ENCODE peak calls at places on chromosomes 6 and 20, in five cellular contexts. S is endodermal cell, X is transverse colon, W is HFF-Myc, R is AG09309. U is an unnamed sample.

GRCh38 chr20:57514273-57514751 is 10.6 kb downstream of the CTCFL start:
- DNase-seq in W (peak; percentile 38), R (peak; percentile 25), X (peak; percentile 79), S (peak; percentile 91), U (peak; percentile 10)

GRCh38 chr6:62283828-62284411 is 2.1 kb downstream of the KHDRBS2 start:
- DNase-seq in R (no peak), X (no peak), W (peak; percentile 0), S (peak; percentile 46), U (no peak)

GRCh38 chr20:57440678-57441509 is 49.7 kb downstream of the RBM38 start:
- DNase-seq in X (peak; percentile 58), R (no peak), S (peak; percentile 71), W (no peak), U (no peak)

GRCh38 chr6:17224056-17224455 is 57.1 kb upstream of the RBM24 start:
- DNase-seq in X (no peak), S (no peak), R (peak; percentile 11), W (no peak), U (no peak)

GRCh38 chr6:5457983-5458683 is 196.8 kb downstream of the FARS2 start:
- DNase-seq in W (no peak), X (peak; percentile 19), R (no peak), S (no peak), U (no peak)

GRCh38 chr6:141252828-141253608 is 879.7 kb upstream of the GJE1 start:
- DNase-seq in W (no peak), R (no peak), S (no peak), X (no peak), U (no peak)

GRCh38 chr6:122800906-122801305 is 11.8 kb downstream of the SMPDL3A start:
- DNase-seq in X (no peak), R (no peak), W (no peak), S (no peak), U (no peak)

GRCh38 chr6:109717971-109718370 is 26.9 kb downstream of the FIG4 start:
- DNase-seq in R (no peak), S (no peak), W (no peak), X (no peak), U (no peak)

GRCh38 chr20:50826121-50826520 is 31.3 kb downstream of the BCAS4 start:
- DNase-seq in X (no peak), W (no peak), S (no peak), R (no peak), U (no peak)

GRCh38 chr20:45515147-45515913 is at the start of gene SPINT3:
- DNase-seq in R (no peak), S (peak; percentile 50), X (no peak), W (no peak), U (no peak)

GRCh38 chr6:27472182-27472616 is 706 bp downstream of the ZNF184 start:
- DNase-seq in R (no peak), X (peak; percentile 77), S (no peak), W (peak; percentile 59), U (no peak)

GRCh38 chr6:138297761-138298298 is 79.5 kb upstream of the PBOV1 start:
- DNase-seq in W (no peak), R (no peak), X (no peak), S (no peak), U (no peak)

GRCh38 chr6:133099573-133099972 is 141.6 kb upstream of the EYA4 start:
- DNase-seq in R (peak; percentile 4), W (peak; percentile 90), S (no peak), X (no peak), U (peak; percentile 69)

GRCh38 chr6:129175066-129175465 is 292.1 kb downstream of the LAMA2 start:
- DNase-seq in X (no peak), R (no peak), S (no peak), W (no peak), U (no peak)

GRCh38 chr20:43799150-43799711 is 72.4 kb upstream of the GTSF1L start:
- DNase-seq in W (no peak), R (no peak), S (no peak), X (no peak), U (no peak)

GRCh38 chr20:63858393-63859165 is 2.7 kb upstream of the ABHD16B start:
- DNase-seq in X (no peak), R (no peak), S (peak; percentile 79), W (no peak), U (no peak)

GRCh38 chr6:44269921-44270525 is at the start of gene TMEM151B:
- DNase-seq in W (no peak), X (no peak), S (peak; percentile 61), R (no peak), U (no peak)

GRCh38 chr6:397604-398003 is 6.1 kb downstream of the IRF4 start:
- DNase-seq in S (no peak), X (no peak), R (no peak), W (no peak), U (no peak)

GRCh38 chr6:153272201-153272980 is 141.3 kb upstream of the RGS17 start:
- DNase-seq in X (no peak), S (no peak), R (no peak), W (no peak), U (no peak)

GRCh38 chr20:7015257-7015656 is 247.8 kb downstream of the BMP2 start:
- DNase-seq in S (no peak), R (no peak), W (no peak), X (no peak), U (no peak)

GRCh38 chr6:104526383-104526782 is 333.3 kb downstream of the HACE1 start:
- DNase-seq in X (no peak), S (no peak), W (no peak), R (no peak), U (no peak)

GRCh38 chr20:49928411-49929141 is 7.6 kb upstream of the RNF114 start:
- DNase-seq in W (peak; percentile 66), X (peak; percentile 88), R (peak; percentile 78), S (peak; percentile 93), U (peak; percentile 55)

DNA sequence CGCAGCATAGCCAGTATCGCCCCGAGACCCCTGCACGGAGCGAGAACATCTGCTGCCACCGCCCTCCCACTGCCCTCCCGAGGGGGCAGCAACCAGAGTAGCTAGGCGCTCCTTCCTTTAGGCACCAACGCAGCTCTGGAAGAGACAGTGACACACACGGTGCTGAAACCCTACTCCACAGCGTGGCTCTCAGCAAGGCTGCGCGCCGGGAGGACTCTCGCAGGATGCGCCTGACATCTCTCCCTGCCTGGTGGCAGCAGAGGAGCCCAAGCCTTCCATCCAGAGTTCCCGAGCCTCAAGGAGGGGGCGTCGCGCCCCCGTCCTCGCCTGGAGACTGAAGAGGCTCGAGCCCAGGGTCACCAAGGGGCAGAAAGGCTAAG is 2.1 kb downstream of the TAF4 start:
- DNase-seq in X (peak; percentile 19), S (peak; percentile 71), R (no peak), W (no peak), U (no peak)
- H3K4me3 ChIP-seq in X (peak overlapping the region; percentile 38), S (peak overlapping the region; percentile 81), R (peak overlapping the region; percentile 47), W (peak overlapping the region; percentile 49), U (peak overlapping the region; percentile 42)

DNA sequence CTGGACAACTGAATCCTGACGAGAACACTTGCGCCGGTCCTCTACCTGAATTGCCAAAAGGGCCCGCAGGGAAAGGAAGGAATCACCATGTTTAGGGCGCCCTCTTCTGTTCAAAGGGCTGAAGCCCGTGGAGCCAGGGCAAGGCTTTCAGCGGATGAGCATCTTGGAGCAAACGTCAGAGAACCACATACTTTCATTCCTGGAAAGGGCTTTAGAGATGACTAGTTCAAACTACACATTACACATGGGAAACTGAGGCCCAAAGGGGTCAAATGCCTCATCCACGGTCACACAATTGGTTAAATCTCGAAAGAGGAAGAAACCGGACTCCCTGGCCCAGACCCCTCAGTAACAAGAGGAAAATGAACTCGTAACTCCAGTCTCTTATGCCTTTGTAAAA is 11.5 kb upstream of the ZNF133 start:
- DNase-seq in X (peak; percentile 77), R (peak; percentile 20), W (peak; percentile 40), S (peak; percentile 94), U (no peak)
- TF ChIP-seq CTCF in X (peak; percentile 67), R (peak; percentile 95), W (peak; percentile 91), S (peak; percentile 95), U (peak; percentile 94)

GRCh38 chr6:168442646-168443045 is 1.7 kb downstream of the SMOC2 start:
- DNase-seq in W (no peak), X (no peak), S (peak; percentile 70), R (no peak), U (no peak)
- H3K4me3 ChIP-seq in W (no peak overlapping the region), X (no peak overlapping the region), S (no peak overlapping the region), R (no peak overlapping the region), U (no peak overlapping the region)

GRCh38 chr20:2872304-2873009 is 824 bp upstream of the PTPRA start:
- DNase-seq in W (no peak), S (peak; percentile 85), X (peak; percentile 77), R (no peak), U (peak; percentile 9)
- TF ChIP-seq CTCF in W (peak; percentile 48), S (peak; percentile 44), X (no peak), R (peak; percentile 37), U (peak; percentile 42)

GRCh38 chr6:168217880-168218537 is 101.6 kb downstream of the DACT2 start:
- DNase-seq in W (no peak), R (no peak), X (no peak), S (peak; percentile 22), U (no peak)
- H3K4me3 ChIP-seq in W (no peak overlapping the region), R (no peak overlapping the region), X (no peak overlapping the region), S (no peak overlapping the region), U (no peak overlapping the region)

DNA sequence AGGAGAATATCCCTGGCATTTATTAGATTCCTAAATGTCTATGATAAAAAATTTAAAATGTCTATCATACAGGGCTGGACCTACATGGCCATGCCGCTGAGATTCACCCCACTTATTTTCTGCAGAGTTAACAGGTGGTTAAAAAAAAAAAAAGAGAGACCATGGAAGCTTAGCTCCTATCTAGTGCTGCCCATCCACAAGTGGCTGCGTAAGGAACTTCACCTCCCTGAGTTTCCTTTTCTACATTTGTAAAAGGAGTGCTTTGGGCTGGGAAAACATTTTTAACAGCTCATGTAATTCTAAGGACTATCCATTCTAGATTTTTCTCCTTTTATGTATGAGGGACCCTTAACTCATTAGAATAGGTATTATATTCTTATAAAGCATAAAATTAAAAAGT is 534.1 kb downstream of the MMUT start:
- DNase-seq in X (no peak), R (no peak), W (no peak), S (no peak), U (no peak)
- TF ChIP-seq CTCF in X (no peak), R (no peak), W (no peak), S (peak; percentile 66), U (no peak)

GRCh38 chr6:157984686-157985225 is 3.1 kb downstream of the SYNJ2 start:
- DNase-seq in R (no peak), W (no peak), X (no peak), S (no peak), U (no peak)
- H3K4me3 ChIP-seq in R (no peak overlapping the region), W (peak overlapping the region; percentile 68), X (no peak overlapping the region), S (no peak overlapping the region), U (no peak overlapping the region)

GRCh38 chr6:28809947-28810654 is 113.7 kb downstream of the TRIM27 start:
- DNase-seq in S (peak; percentile 81), W (no peak), X (no peak), R (no peak), U (no peak)
- TF ChIP-seq CTCF in S (peak; percentile 32), W (peak; percentile 13), X (no peak), R (peak; percentile 19), U (peak; percentile 21)

GRCh38 chr20:54107181-54107580 is 36.8 kb upstream of the BCAS1 start:
- DNase-seq in W (no peak), R (no peak), X (no peak), S (no peak), U (no peak)
- H3K4me3 ChIP-seq in W (no peak overlapping the region), R (no peak overlapping the region), X (no peak overlapping the region), S (no peak overlapping the region), U (no peak overlapping the region)